ENCODE peak calls at places on chromosomes 2 and 18, in ten cellular contexts. X, G, I, W, M, R, J, O, H and B are unnamed samples.

GRCh38 chr2:131556998-131557397 is 29.3 kb downstream of the CCDC74A start:
- DNase-seq in X (no peak), G (no peak), I (no peak), W (no peak), M (no peak), R (no peak), J (no peak), O (no peak), H (no peak), B (no peak)

GRCh38 chr18:40690062-40690461 is 1265.0 kb upstream of the PIK3C3 start:
- DNase-seq in X (no peak), G (no peak), I (no peak), W (no peak), M (no peak), R (no peak), J (no peak), O (no peak), H (no peak), B (no peak)

GRCh38 chr18:72539861-72540260 is 4.3 kb downstream of the CBLN2 start:
- DNase-seq in X (no peak), G (no peak), I (no peak), W (no peak), M (no peak), R (no peak), J (no peak), O (no peak), H (no peak), B (no peak)

GRCh38 chr2:105403785-105404698 is 5.2 kb upstream of the FHL2 start:
- DNase-seq in X (no peak), G (peak; percentile 94), I (no peak), W (no peak), M (peak; percentile 59), R (no peak), J (peak; percentile 92), O (peak; percentile 67), H (peak; percentile 71), B (peak; percentile 75)

GRCh38 chr2:20242727-20243377 is 17.9 kb upstream of the SDC1 start:
- DNase-seq in X (no peak), G (no peak), I (no peak), W (peak; percentile 28), M (peak; percentile 39), R (no peak), J (no peak), O (no peak), H (no peak), B (no peak)

GRCh38 chr18:62324917-62325805 is at the start of gene TNFRSF11A:
- DNase-seq in X (no peak), G (no peak), I (peak; percentile 42), W (no peak), M (peak; percentile 58), R (peak; percentile 46), J (peak; percentile 5), O (peak; percentile 57), H (peak; percentile 80), B (no peak)

GRCh38 chr2:54088191-54088634 is 27.2 kb upstream of the ACYP2 start:
- DNase-seq in X (no peak), G (peak; percentile 57), I (no peak), W (no peak), M (no peak), R (no peak), J (peak; percentile 17), O (no peak), H (no peak), B (no peak)

GRCh38 chr2:24702800-24703199 is 90.4 kb downstream of the PTRHD1 start:
- DNase-seq in X (no peak), G (peak; percentile 94), I (no peak), W (no peak), M (no peak), R (no peak), J (peak; percentile 92), O (peak; percentile 57), H (no peak), B (peak; percentile 65)

GRCh38 chr2:169822785-169823392 is 1.8 kb downstream of the METTL5 start:
- DNase-seq in X (no peak), G (peak; percentile 14), I (no peak), W (no peak), M (no peak), R (no peak), J (peak; percentile 56), O (no peak), H (no peak), B (no peak)

GRCh38 chr2:169822036-169822435 is 2.7 kb downstream of the METTL5 start:
- DNase-seq in X (no peak), G (no peak), I (no peak), W (no peak), M (no peak), R (no peak), J (no peak), O (no peak), H (no peak), B (no peak)

GRCh38 chr2:169827272-169828140 is at the start of gene UBR3:
- DNase-seq in X (peak; percentile 96), G (peak; percentile 91), I (peak; percentile 96), W (peak; percentile 90), M (peak; percentile 97), R (peak; percentile 89), J (peak; percentile 93), O (peak; percentile 91), H (peak; percentile 95), B (peak; percentile 87)

GRCh38 chr2:169823996-169824372 is 721 bp downstream of the METTL5 start:
- DNase-seq in X (no peak), G (no peak), I (no peak), W (no peak), M (no peak), R (no peak), J (no peak), O (no peak), H (no peak), B (no peak)

DNA sequence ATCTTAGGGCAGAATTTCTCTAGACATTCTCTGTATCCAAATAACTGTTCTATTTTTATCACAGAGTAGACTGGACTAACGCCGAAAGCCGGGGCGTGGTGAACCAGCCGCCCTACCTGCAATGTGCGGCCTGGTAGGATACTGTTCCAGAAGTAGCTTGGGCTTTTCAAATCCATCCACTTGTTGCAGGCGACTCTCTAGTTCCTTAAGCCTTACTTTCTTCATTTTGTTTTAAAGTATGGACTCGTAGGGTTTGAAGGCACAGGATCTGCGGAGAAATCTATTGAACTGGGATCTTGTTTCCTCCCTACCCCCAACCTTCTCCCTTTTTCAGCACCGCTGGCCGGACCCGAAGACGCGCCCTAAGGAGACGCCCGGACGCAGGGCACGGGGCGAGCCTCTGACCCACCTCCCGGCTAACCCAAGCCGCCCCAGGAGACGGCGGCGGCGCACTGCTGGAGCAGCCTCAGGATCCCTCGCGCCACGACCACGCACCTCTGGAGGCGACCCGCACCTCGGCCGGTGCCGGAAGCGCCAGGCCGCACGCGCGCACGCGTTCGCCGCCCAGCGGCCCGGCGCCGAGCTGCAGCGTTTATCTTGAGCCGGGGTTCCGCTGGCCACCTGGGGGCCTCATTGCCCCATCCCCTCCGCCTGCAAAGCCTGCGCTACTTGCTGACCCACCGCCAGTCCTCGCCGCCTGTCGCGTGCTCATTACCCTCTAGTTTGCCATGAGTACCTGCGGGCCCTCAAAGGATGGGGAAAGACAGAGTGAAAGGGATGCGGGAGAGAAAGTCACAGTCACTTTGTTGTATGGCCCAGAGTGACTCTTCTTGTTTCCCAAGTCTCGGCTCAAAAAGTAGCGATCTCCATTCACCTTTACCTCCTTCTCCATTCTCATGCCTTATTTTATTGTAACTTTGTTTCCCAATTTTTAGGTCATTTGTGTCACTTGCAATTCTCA is at the start of gene METTL5:
- DNase-seq in X (peak; percentile 88), G (peak; percentile 70), I (peak; percentile 85), W (peak; percentile 80), M (peak; percentile 92), R (peak; percentile 79), J (peak; percentile 77), O (peak; percentile 84), H (peak; percentile 87), B (peak; percentile 59)
- TF ChIP-seq CTCF in X (peak; percentile 97), G (peak; percentile 99), I (peak; percentile 89), W (peak; percentile 63), M (peak; percentile 96), R (peak; percentile 77), J (peak; percentile 58), O (peak; percentile 99), H (peak; percentile 97), B (peak; percentile 70)

GRCh38 chr18:2981212-2981728 is 31.7 kb downstream of the LPIN2 start:
- DNase-seq in X (no peak), G (peak; percentile 95), I (no peak), W (no peak), M (no peak), R (no peak), J (peak; percentile 94), O (peak; percentile 86), H (no peak), B (peak; percentile 86)

GRCh38 chr18:2979027-2979570 is 33.8 kb downstream of the LPIN2 start:
- DNase-seq in X (no peak), G (peak; percentile 88), I (no peak), W (no peak), M (no peak), R (no peak), J (peak; percentile 92), O (no peak), H (no peak), B (peak; percentile 84)

GRCh38 chr18:2978626-2979025 is 34.3 kb downstream of the LPIN2 start:
- DNase-seq in X (no peak), G (peak; percentile 91), I (no peak), W (no peak), M (no peak), R (no peak), J (peak; percentile 92), O (peak; percentile 48), H (no peak), B (peak; percentile 88)

GRCh38 chr18:2980607-2980923 is 32.4 kb downstream of the LPIN2 start:
- DNase-seq in X (no peak), G (no peak), I (no peak), W (no peak), M (no peak), R (no peak), J (no peak), O (no peak), H (no peak), B (no peak)

GRCh38 chr18:2979871-2980606 is 32.9 kb downstream of the LPIN2 start:
- DNase-seq in X (no peak), G (no peak), I (no peak), W (no peak), M (no peak), R (peak; percentile 63), J (no peak), O (peak; percentile 27), H (no peak), B (no peak)
- H3K4me3 ChIP-seq in X (no peak overlapping the region), G (no peak overlapping the region), I (no peak overlapping the region), W (no peak overlapping the region), M (no peak overlapping the region), R (no peak overlapping the region), J (no peak overlapping the region), O (no peak overlapping the region), H (peak overlapping the region; percentile 2), B (no peak overlapping the region)

GRCh38 chr18:57475903-57476302 is 40.7 kb downstream of the ONECUT2 start:
- DNase-seq in X (no peak), G (no peak), I (no peak), W (no peak), M (no peak), R (peak; percentile 18), J (no peak), O (no peak), H (no peak), B (no peak)
- TF ChIP-seq CTCF in X (no peak), G (no peak), I (no peak), W (no peak), M (no peak), R (no peak), J (no peak), O (no peak), H (no peak), B (no peak)

DNA sequence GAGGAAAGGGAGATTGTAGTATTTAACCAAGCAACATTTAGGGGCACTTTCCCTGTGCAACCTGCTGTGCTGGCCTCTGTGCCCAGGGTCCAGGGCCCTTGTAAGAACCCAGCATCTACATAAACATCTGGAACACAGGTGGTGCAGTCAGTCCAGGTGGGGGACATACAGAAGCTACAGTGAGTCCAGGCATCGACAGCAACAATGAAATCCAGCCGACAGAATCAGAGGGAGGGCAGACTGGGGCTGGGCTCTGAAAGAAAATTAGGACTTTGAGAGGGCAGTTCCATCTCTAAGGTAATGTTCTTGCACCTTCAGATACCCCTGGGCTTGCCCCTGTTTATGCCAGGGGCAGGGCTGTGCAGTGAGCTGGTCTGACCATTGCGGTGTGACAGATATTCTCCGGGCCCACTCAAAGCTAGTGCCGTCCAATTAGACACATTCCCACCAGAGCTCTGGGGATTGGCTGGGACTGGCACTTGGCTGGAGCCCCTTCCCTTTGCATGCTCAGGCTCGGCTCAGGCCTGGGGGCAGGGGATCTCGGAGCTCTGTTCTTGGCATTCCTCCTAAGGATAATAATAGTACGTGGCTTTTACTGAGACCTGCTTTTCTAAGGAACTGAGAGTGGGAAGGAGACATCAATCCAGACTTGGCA is 5.4 kb downstream of the LBH start:
- DNase-seq in X (no peak), G (no peak), I (peak; percentile 61), W (no peak), M (no peak), R (no peak), J (no peak), O (no peak), H (no peak), B (no peak)
- H3K4me3 ChIP-seq in X (no peak overlapping the region), G (peak overlapping the region; percentile 5), I (no peak overlapping the region), W (no peak overlapping the region), M (peak overlapping the region; percentile 22), R (no peak overlapping the region), J (no peak overlapping the region), O (no peak overlapping the region), H (no peak overlapping the region), B (no peak overlapping the region)